ENCODE peak calls at places on chromosomes 7 and 10, in ten cellular contexts. G is stomach; D is body of pancreas; X is small intestine; O is lung; P is CD8-positive, alpha-beta T cell; B is endothelial cell of umbilical vein; I is CD8-positive, alpha-beta memory T cell; A is neural progenitor cell; E is prostate gland. S is an unnamed sample. For H3K4me1, the result is how much of the 10 kb centered on the place peaks cover.

GRCh38 chr7:91310829-91311460 is 46.7 kb downstream of the FZD1 start:
- DNase-seq in G (no peak), D (peak), X (no peak), O (no peak), P (no peak), B (no peak), I (no peak), A (peak), E (no peak), S (no peak)

GRCh38 chr10:53003094-53003493 is 230.5 kb upstream of the MBL2 start:
- DNase-seq in G (no peak), D (no peak), X (no peak), O (no peak), P (no peak), B (no peak), I (no peak), A (no peak), E (no peak), S (no peak)

GRCh38 chr10:70186090-70186489 is 15.8 kb upstream of the SAR1A start:
- DNase-seq in G (no peak), D (no peak), X (peak), O (no peak), P (no peak), B (no peak), I (no peak), A (no peak), E (no peak), S (no peak)

GRCh38 chr7:76201732-76202665 is at the start of gene SRRM3:
- DNase-seq in G (peak), D (peak), X (peak), O (peak), P (peak), B (peak), I (peak), A (peak), E (peak), S (peak)

GRCh38 chr7:68785036-68785435 is 813.2 kb upstream of the AUTS2 start:
- DNase-seq in G (no peak), D (peak), X (no peak), O (no peak), P (no peak), B (no peak), I (no peak), A (no peak), E (no peak), S (no peak)

GRCh38 chr7:27165089-27165654 is at the start of gene HOXA9:
- DNase-seq in G (no peak), D (no peak), X (no peak), O (no peak), P (no peak), B (peak), I (no peak), A (no peak), E (peak), S (no peak)

GRCh38 chr7:47449810-47450586 is 131.9 kb downstream of the TNS3 start:
- DNase-seq in G (no peak), D (no peak), X (no peak), O (no peak), P (no peak), B (no peak), I (no peak), A (peak), E (no peak), S (no peak)

GRCh38 chr10:70551971-70552422 is 50.5 kb downstream of the PRF1 start:
- DNase-seq in G (no peak), D (no peak), X (no peak), O (peak), P (no peak), B (no peak), I (no peak), A (no peak), E (no peak), S (no peak)

GRCh38 chr7:5525271-5526189 is 101.9 kb upstream of the TNRC18 start:
- DNase-seq in G (peak), D (peak), X (peak), O (no peak), P (peak), B (peak), I (no peak), A (peak), E (no peak), S (no peak)

GRCh38 chr7:106521541-106521940 is 139.4 kb downstream of the CCDC71L start:
- DNase-seq in G (no peak), D (no peak), X (no peak), O (no peak), P (no peak), B (no peak), I (no peak), A (no peak), E (no peak), S (no peak)

GRCh38 chr10:78846770-78847169 is 222.0 kb upstream of the ZMIZ1 start:
- DNase-seq in G (no peak), D (no peak), X (no peak), O (no peak), P (no peak), B (no peak), I (no peak), A (peak), E (no peak), S (no peak)

GRCh38 chr10:61933857-61934559 is 32.5 kb downstream of the ARID5B start:
- DNase-seq in G (no peak), D (no peak), X (no peak), O (no peak), P (no peak), B (no peak), I (no peak), A (no peak), E (no peak), S (no peak)

GRCh38 chr10:110737886-110738634 is 93.9 kb downstream of the RBM20 start:
- DNase-seq in G (no peak), D (peak), X (no peak), O (no peak), P (no peak), B (no peak), I (no peak), A (no peak), E (no peak), S (peak)

GRCh38 chr7:26368542-26368941 is 76.9 kb downstream of the SNX10 start:
- DNase-seq in G (no peak), D (no peak), X (no peak), O (no peak), P (no peak), B (peak), I (no peak), A (no peak), E (no peak), S (no peak)

GRCh38 chr7:20352573-20353304 is 22.0 kb downstream of the ITGB8 start:
- DNase-seq in G (no peak), D (no peak), X (no peak), O (no peak), P (no peak), B (peak), I (no peak), A (no peak), E (peak), S (no peak)

GRCh38 chr7:127986581-127987461 is 44.4 kb downstream of the LRRC4 start:
- DNase-seq in G (peak), D (peak), X (no peak), O (no peak), P (no peak), B (no peak), I (no peak), A (no peak), E (no peak), S (no peak)

GRCh38 chr10:70652761-70653657 is 19.3 kb upstream of the ADAMTS14 start:
- DNase-seq in G (no peak), D (peak), X (no peak), O (no peak), P (no peak), B (no peak), I (no peak), A (no peak), E (no peak), S (no peak)

GRCh38 chr7:40757097-40757496 is 622.3 kb downstream of the SUGCT start:
- DNase-seq in G (no peak), D (no peak), X (no peak), O (no peak), P (no peak), B (no peak), I (no peak), A (peak), E (no peak), S (no peak)

GRCh38 chr10:123284022-123284421 is 129.8 kb downstream of the BUB3 start:
- DNase-seq in G (no peak), D (no peak), X (no peak), O (no peak), P (no peak), B (no peak), I (no peak), A (no peak), E (no peak), S (no peak)

GRCh38 chr10:128013626-128014025 is 106.7 kb downstream of the PTPRE start:
- DNase-seq in G (no peak), D (no peak), X (no peak), O (no peak), P (no peak), B (peak), I (no peak), A (no peak), E (no peak), S (no peak)

GRCh38 chr10:86293323-86293840 is 73.2 kb downstream of the GRID1 start:
- DNase-seq in G (peak), D (no peak), X (no peak), O (peak), P (no peak), B (no peak), I (no peak), A (no peak), E (no peak), S (no peak)

GRCh38 chr7:70071786-70072185 is 473.5 kb downstream of the AUTS2 start:
- DNase-seq in G (no peak), D (no peak), X (no peak), O (no peak), P (no peak), B (no peak), I (no peak), A (no peak), E (no peak), S (no peak)

GRCh38 chr7:128869138-128869943 is 6.7 kb downstream of the ATP6V1F start:
- DNase-seq in G (peak), D (peak), X (peak), O (peak), P (peak), B (peak), I (peak), A (peak), E (peak), S (peak)

DNA sequence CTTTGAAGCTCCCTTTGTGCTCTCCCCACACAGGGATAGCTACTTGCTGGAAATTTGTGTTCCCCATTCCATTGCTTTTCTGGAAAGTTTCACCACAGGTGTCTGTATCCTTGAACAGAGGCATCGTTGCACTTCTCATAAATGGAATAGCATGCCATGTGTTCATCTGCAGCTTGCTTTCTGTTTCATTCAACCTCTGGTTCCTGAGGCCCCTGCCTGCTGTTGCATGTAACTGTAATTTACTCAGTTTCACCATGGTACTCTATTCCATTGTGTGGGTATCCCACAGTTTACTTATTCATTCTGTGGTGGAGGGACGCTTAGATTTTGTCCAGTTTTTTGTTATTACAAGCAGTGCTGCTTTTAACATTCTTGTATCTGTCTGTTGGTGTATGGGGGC is 32.0 kb downstream of the EEPD1 start:
- DNase-seq in G (no peak), D (no peak), X (no peak), O (no peak), P (no peak), B (no peak), I (no peak), A (no peak), E (no peak), S (no peak)
- H3K4me1 ChIP-seq in G (half or more), D (under half), X (under half), O (under half), P (under half), B (under half), I (under half), A (under half), E (under half), S (under half)

GRCh38 chr7:112070674-112071256 is 135.4 kb downstream of the DOCK4 start:
- DNase-seq in G (no peak), D (no peak), X (no peak), O (no peak), P (no peak), B (no peak), I (no peak), A (no peak), E (no peak), S (no peak)

GRCh38 chr7:112073530-112073929 is 132.7 kb downstream of the DOCK4 start:
- DNase-seq in G (no peak), D (no peak), X (no peak), O (no peak), P (no peak), B (no peak), I (no peak), A (no peak), E (no peak), S (no peak)

GRCh38 chr7:112074464-112074863 is 131.7 kb downstream of the DOCK4 start:
- DNase-seq in G (no peak), D (no peak), X (no peak), O (no peak), P (no peak), B (no peak), I (no peak), A (no peak), E (no peak), S (no peak)

GRCh38 chr7:112071856-112072255 is 134.3 kb downstream of the DOCK4 start:
- DNase-seq in G (no peak), D (no peak), X (no peak), O (no peak), P (no peak), B (peak), I (no peak), A (no peak), E (no peak), S (no peak)

DNA sequence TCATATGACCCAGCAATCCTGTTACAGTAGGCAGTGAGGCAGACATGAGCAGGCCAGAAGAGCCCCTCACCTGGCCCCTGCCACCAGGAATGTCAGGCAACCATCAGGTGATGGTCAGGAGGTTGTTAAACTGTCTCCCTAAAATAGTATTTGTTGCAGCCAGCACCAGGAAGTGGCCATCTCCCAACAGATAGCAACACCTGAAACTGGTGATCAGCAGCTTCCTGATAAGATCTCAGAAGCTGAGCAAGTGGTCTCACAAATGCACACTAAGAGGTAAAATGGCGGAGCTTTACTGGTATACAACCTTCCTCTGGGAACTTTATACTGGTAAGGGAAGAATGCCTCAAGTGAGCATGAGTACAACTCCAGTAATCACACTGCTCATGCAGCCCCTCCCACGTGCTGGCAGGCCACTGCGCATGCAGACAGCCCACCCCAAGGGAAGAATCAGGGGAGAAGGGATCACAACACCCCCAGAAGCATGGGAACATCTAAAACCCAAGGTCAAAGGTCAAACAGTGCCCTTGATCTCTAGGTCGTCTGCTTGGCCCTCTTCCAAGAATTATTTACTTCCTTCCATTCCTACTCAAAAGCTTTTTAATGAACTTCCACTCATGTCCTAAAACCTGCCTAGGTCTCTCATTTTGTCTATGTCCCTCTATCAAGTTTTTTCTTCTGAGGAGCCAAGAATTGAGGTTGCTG is 133.5 kb downstream of the DOCK4 start:
- DNase-seq in G (no peak), D (no peak), X (no peak), O (no peak), P (no peak), B (no peak), I (no peak), A (no peak), E (no peak), S (no peak)
- H3K4me1 ChIP-seq in G (under half), D (under half), X (under half), O (under half), P (under half), B (under half), I (under half), A (under half), E (under half), S (under half)

GRCh38 chr10:72691470-72692056 is 380 bp upstream of the MCU start:
- DNase-seq in G (no peak), D (no peak), X (peak), O (no peak), P (no peak), B (no peak), I (no peak), A (no peak), E (no peak), S (no peak)

GRCh38 chr10:72692057-72692891 is at the start of gene MCU:
- DNase-seq in G (peak), D (peak), X (peak), O (peak), P (peak), B (peak), I (peak), A (peak), E (peak), S (peak)

GRCh38 chr10:72690071-72690755 is 1.7 kb upstream of the MCU start:
- DNase-seq in G (no peak), D (no peak), X (no peak), O (no peak), P (no peak), B (no peak), I (no peak), A (peak), E (no peak), S (no peak)

GRCh38 chr10:72688208-72688651 is 3.7 kb upstream of the MCU start:
- DNase-seq in G (no peak), D (peak), X (no peak), O (peak), P (no peak), B (peak), I (no peak), A (no peak), E (no peak), S (no peak)

GRCh38 chr10:72689660-72690059 is 2.3 kb upstream of the MCU start:
- DNase-seq in G (no peak), D (no peak), X (no peak), O (no peak), P (no peak), B (no peak), I (no peak), A (no peak), E (no peak), S (no peak)
- H3K4me1 ChIP-seq in G (under half), D (under half), X (under half), O (under half), P (under half), B (under half), I (under half), A (under half), E (under half), S (under half)

GRCh38 chr7:94512735-94513564 is 3.3 kb downstream of the CASD1 start:
- DNase-seq in G (no peak), D (no peak), X (no peak), O (no peak), P (no peak), B (no peak), I (no peak), A (peak), E (no peak), S (no peak)
- H3K4me1 ChIP-seq in G (under half), D (under half), X (under half), O (under half), P (under half), B (under half), I (under half), A (half or more), E (under half), S (under half)

S was measured in ovary.